ENCODE peak calls at places on chromosomes 2 and 18, in five cellular contexts. Y is heart right ventricle, B is endodermal cell, O is aorta, Z is K562. H is an unnamed sample.

GRCh38 chr2:224408676-224409075 is 6.8 kb upstream of the FAM124B start:
- DNase-seq in Z (no peak), O (no peak), Y (no peak), B (no peak), H (no peak)

GRCh38 chr2:134836986-134837385 is 1.4 kb upstream of the ACMSD start:
- DNase-seq in O (no peak), Z (no peak), B (no peak), Y (no peak), H (peak; percentile 1)

GRCh38 chr2:239223029-239223329 is 177.8 kb downstream of the HDAC4 start:
- DNase-seq in O (no peak), Z (no peak), B (no peak), Y (no peak), H (no peak)

GRCh38 chr2:233892793-233893192 is 24.4 kb upstream of the TRPM8 start:
- DNase-seq in Z (no peak), O (no peak), Y (no peak), B (no peak), H (no peak)

GRCh38 chr2:96347395-96347794 is 11.8 kb downstream of the NCAPH start:
- DNase-seq in O (no peak), B (no peak), Y (no peak), Z (no peak), H (no peak)

GRCh38 chr2:9617749-9618148 is 13.0 kb downstream of the YWHAQ start:
- DNase-seq in Y (no peak), O (no peak), B (no peak), Z (no peak), H (no peak)

GRCh38 chr18:56495884-56496283 is 142.5 kb downstream of the TXNL1 start:
- DNase-seq in Z (no peak), O (no peak), Y (no peak), B (no peak), H (no peak)

GRCh38 chr2:239278361-239278760 is 122.5 kb downstream of the HDAC4 start:
- DNase-seq in B (peak; percentile 25), O (no peak), Y (no peak), Z (no peak), H (no peak)

GRCh38 chr2:157420771-157421323 is 23.0 kb downstream of the CYTIP start:
- DNase-seq in Y (no peak), O (no peak), B (no peak), Z (no peak), H (no peak)

GRCh38 chr2:112834379-112835014 is 2.1 kb downstream of the IL1B start:
- DNase-seq in O (no peak), Y (no peak), Z (no peak), B (peak; percentile 7), H (no peak)

GRCh38 chr2:69798909-69799526 is 30.4 kb upstream of the GMCL1 start:
- DNase-seq in Z (peak; percentile 89), O (no peak), Y (no peak), B (peak; percentile 69), H (no peak)

GRCh38 chr18:34787931-34788532 is 77.9 kb downstream of the DTNA start:
- DNase-seq in O (no peak), B (no peak), Y (peak; percentile 40), Z (peak; percentile 57), H (no peak)

GRCh38 chr18:63137999-63138448 is 181.5 kb downstream of the BCL2 start:
- DNase-seq in O (no peak), Y (peak; percentile 72), B (no peak), Z (no peak), H (no peak)

GRCh38 chr18:71630686-71631085 is 913.5 kb downstream of the CBLN2 start:
- DNase-seq in Z (no peak), Y (no peak), O (no peak), B (no peak), H (no peak)

GRCh38 chr2:163852616-163853015 is 116.8 kb upstream of the FIGN start:
- DNase-seq in O (no peak), Y (no peak), B (no peak), Z (no peak), H (no peak)

GRCh38 chr2:53652131-53652530 is 115.5 kb upstream of the CHAC2 start:
- DNase-seq in Y (no peak), B (no peak), Z (no peak), O (no peak), H (no peak)

GRCh38 chr2:9060819-9061218 is 57.3 kb upstream of the MBOAT2 start:
- DNase-seq in B (no peak), O (no peak), Y (no peak), Z (no peak), H (no peak)

GRCh38 chr18:77063256-77063655 is 69.3 kb downstream of the MBP start:
- DNase-seq in O (no peak), Y (no peak), B (no peak), Z (no peak), H (no peak)

GRCh38 chr2:206084870-206085741 is 868 bp downstream of the INO80D start:
- DNase-seq in Y (peak; percentile 43), Z (peak; percentile 55), O (peak; percentile 86), B (peak; percentile 74), H (no peak)

GRCh38 chr2:127359520-127359919 is 28.3 kb downstream of the MAP3K2 start:
- DNase-seq in B (peak; percentile 59), O (no peak), Y (no peak), Z (no peak), H (no peak)

GRCh38 chr18:46536215-46536874 is 120.7 kb downstream of the LOXHD1 start:
- DNase-seq in Z (peak; percentile 10), B (peak; percentile 70), O (no peak), Y (no peak), H (peak; percentile 32)

GRCh38 chr2:175175896-175176295 is 5.6 kb downstream of the ATP5MC3 start:
- DNase-seq in Z (no peak), Y (no peak), O (no peak), B (no peak), H (no peak)

GRCh38 chr18:58455318-58455950 is 173.5 kb downstream of the ALPK2 start:
- DNase-seq in O (no peak), Y (no peak), Z (no peak), B (no peak), H (no peak)
- H3K27ac ChIP-seq in O (no peak overlapping the region), Y (no peak overlapping the region), Z (no peak overlapping the region), B (no peak overlapping the region), H (no peak overlapping the region)

DNA sequence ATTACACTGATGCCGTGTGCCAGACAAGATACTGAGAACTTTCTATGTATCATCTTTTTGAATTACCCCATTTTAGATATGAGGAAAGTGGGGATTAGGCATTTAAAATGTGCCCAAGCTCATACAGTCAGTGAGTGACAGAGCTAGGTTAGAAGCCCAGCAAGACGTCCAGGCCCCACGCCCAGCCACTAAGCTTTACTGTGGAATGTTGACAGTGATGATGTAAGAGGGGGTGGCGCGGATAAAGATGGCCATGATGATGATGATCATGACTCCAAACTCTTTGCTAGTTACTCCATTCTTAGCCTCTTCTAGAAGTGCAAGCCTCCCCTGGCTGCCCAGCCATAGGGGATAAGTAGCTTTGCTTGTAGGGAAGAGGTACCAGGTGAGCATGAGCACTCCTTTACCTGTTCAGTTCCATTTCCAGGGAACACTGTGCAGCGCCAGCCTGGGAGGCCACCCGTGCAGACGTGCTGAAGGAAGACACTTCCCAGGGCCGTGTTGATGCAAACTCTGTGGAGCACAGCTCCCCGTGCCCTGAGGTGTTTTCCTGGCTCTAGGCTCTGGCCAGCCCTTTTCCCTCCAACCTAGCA is 65.5 kb downstream of the BCL2L11 start:
- DNase-seq in O (no peak), B (peak; percentile 30), Y (no peak), Z (no peak), H (no peak)
- H3K27ac ChIP-seq in O (no peak overlapping the region), B (no peak overlapping the region), Y (peak overlapping the region; percentile 65), Z (no peak overlapping the region), H (no peak overlapping the region)

GRCh38 chr2:190786404-190787166 is 94.0 kb upstream of the GLS start:
- DNase-seq in B (no peak), Z (no peak), O (no peak), Y (no peak), H (no peak)

GRCh38 chr2:190785380-190785779 is 95.2 kb upstream of the GLS start:
- DNase-seq in Y (no peak), O (no peak), B (no peak), Z (no peak), H (no peak)

GRCh38 chr2:190782264-190782663 is 98.4 kb upstream of the GLS start:
- DNase-seq in O (no peak), Y (no peak), Z (no peak), B (no peak), H (no peak)

GRCh38 chr2:190781604-190782198 is 98.9 kb upstream of the GLS start:
- DNase-seq in Y (peak; percentile 54), B (peak; percentile 77), Z (peak; percentile 52), O (no peak), H (no peak)

DNA sequence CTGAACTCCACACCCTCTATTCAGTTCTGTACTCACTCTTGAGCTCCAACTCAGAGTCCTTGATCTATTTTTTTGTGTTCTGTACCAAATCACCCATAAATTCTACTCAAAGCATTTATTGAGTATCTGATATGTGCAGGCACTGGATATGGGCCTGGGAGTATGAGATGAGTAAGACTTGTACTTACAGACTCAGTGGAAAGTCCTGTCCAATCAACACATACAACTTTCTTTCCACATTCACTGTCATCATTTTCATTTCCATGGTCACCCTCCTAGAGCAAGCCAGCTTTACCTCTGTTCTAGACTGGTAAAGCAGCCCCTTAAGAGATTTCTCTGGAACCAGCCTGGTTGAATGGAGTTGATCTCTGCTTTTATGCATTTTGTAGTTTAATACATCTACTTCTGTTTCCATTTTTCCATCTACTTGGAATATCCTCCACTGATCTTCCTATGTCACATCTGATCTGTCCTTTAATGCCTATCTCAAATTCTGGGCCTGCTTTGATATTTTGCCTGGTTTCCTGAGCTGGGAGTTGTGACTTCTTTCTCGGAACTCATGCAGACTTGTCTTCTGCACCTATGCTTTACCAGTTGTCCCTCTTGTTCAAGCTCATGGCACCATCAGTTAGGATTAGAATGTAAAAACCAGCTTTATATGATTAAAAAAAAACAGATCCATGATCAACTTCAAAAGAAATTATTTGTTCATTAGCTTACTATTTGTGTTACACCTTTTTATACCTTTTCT is 96.9 kb upstream of the GLS start:
- DNase-seq in Z (no peak), Y (no peak), B (no peak), O (no peak), H (no peak)
- H3K27ac ChIP-seq in Z (no peak overlapping the region), Y (no peak overlapping the region), B (no peak overlapping the region), O (no peak overlapping the region), H (no peak overlapping the region)

GRCh38 chr18:25517881-25518715 is 166.1 kb upstream of the ZNF521 start:
- DNase-seq in Z (no peak), O (no peak), Y (no peak), B (no peak), H (no peak)

GRCh38 chr18:25516121-25516520 is 164.2 kb upstream of the ZNF521 start:
- DNase-seq in B (no peak), Y (no peak), O (no peak), Z (no peak), H (no peak)

GRCh38 chr18:25518716-25519053 is 166.7 kb upstream of the ZNF521 start:
- DNase-seq in Y (no peak), O (no peak), B (no peak), Z (no peak), H (no peak)

DNA sequence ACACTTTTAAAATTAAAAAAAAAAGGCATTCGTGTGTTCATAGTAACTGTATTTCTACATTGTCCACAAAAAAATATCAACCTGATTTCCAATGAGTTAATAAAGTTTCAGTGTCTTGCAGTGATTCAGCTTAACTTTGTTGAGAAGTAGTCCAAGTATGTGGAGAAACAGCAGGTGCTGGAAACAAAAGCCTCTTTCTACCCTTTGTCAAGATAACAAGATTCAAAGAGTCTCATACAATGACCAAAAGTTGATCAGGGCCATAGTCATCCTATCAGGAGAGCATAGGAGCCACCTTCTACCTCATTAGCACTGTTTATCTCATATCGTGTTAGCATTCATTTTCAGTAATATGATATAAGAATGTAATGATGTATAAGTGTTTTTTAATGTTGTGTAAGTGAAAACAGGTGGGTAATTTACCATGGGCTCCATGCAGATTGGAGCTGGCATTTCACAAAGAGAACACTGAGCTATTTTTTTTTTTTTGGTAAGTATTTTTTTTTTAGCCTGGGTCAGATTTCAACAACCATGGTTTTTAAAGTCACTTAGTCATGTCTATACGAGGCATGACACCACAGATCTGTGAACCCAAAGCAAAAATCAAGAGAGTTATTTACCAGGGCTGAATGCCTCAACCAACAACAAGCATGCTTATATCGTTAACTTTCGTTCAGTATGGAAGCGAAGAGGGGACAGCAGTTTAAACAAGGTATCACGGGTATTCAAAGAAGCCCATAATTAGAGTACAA is 165.0 kb upstream of the ZNF521 start:
- DNase-seq in O (no peak), Z (no peak), B (no peak), Y (no peak), H (no peak)
- H3K27ac ChIP-seq in O (no peak overlapping the region), Z (no peak overlapping the region), B (peak overlapping the region; percentile 6), Y (no peak overlapping the region), H (no peak overlapping the region)

H was measured in caudate nucleus.